ENCODE peak calls at places on chromosomes 3 and 15, in ten cellular contexts. One of them, this sample, is unnamed.

GRCh38 chr15:100869151-100869999 is 10.3 kb upstream of the ALDH1A3 start:
- DNase-seq in fibroblast of the aortic adventitia: no peak
- DNase-seq in pancreas: no peak
- DNase-seq in endodermal cell: peak
- DNase-seq in dorsolateral prefrontal cortex: no peak
- DNase-seq in cardiac fibroblast: no peak
- DNase-seq in ovary: no peak
- DNase-seq in lower leg skin: no peak
- DNase-seq in left ventricle myocardium inferior: no peak
- DNase-seq in HFF-Myc: no peak
- DNase-seq in this sample: no peak

GRCh38 chr15:65099336-65099735 is 15.7 kb downstream of the UBAP1L start:
- DNase-seq in fibroblast of the aortic adventitia: no peak
- DNase-seq in lower leg skin: no peak
- DNase-seq in HFF-Myc: no peak
- DNase-seq in endodermal cell: peak
- DNase-seq in pancreas: no peak
- DNase-seq in dorsolateral prefrontal cortex: no peak
- DNase-seq in ovary: no peak
- DNase-seq in left ventricle myocardium inferior: no peak
- DNase-seq in cardiac fibroblast: no peak
- DNase-seq in this sample: no peak

GRCh38 chr15:93035953-93036810 is 52.8 kb downstream of the RGMA start:
- DNase-seq in fibroblast of the aortic adventitia: peak
- DNase-seq in pancreas: peak
- DNase-seq in lower leg skin: no peak
- DNase-seq in endodermal cell: peak
- DNase-seq in left ventricle myocardium inferior: no peak
- DNase-seq in HFF-Myc: no peak
- DNase-seq in ovary: peak
- DNase-seq in cardiac fibroblast: peak
- DNase-seq in dorsolateral prefrontal cortex: no peak
- DNase-seq in this sample: no peak

GRCh38 chr3:144636833-144637232 is 665.2 kb downstream of the DIPK2A start:
- DNase-seq in dorsolateral prefrontal cortex: no peak
- DNase-seq in pancreas: peak
- DNase-seq in ovary: no peak
- DNase-seq in lower leg skin: no peak
- DNase-seq in fibroblast of the aortic adventitia: no peak
- DNase-seq in HFF-Myc: no peak
- DNase-seq in endodermal cell: peak
- DNase-seq in left ventricle myocardium inferior: no peak
- DNase-seq in cardiac fibroblast: no peak
- DNase-seq in this sample: no peak

GRCh38 chr15:70353606-70354259 is 256.0 kb upstream of the TLE3 start:
- DNase-seq in fibroblast of the aortic adventitia: no peak
- DNase-seq in ovary: no peak
- DNase-seq in cardiac fibroblast: no peak
- DNase-seq in dorsolateral prefrontal cortex: no peak
- DNase-seq in pancreas: no peak
- DNase-seq in HFF-Myc: no peak
- DNase-seq in left ventricle myocardium inferior: no peak
- DNase-seq in lower leg skin: no peak
- DNase-seq in endodermal cell: no peak
- DNase-seq in this sample: no peak

GRCh38 chr3:58009026-58009748 is 965 bp downstream of the FLNB start:
- DNase-seq in endodermal cell: peak
- DNase-seq in cardiac fibroblast: no peak
- DNase-seq in fibroblast of the aortic adventitia: no peak
- DNase-seq in lower leg skin: no peak
- DNase-seq in left ventricle myocardium inferior: peak
- DNase-seq in dorsolateral prefrontal cortex: no peak
- DNase-seq in ovary: peak
- DNase-seq in HFF-Myc: no peak
- DNase-seq in pancreas: peak
- DNase-seq in this sample: no peak

GRCh38 chr3:185371683-185372082 is 8.7 kb downstream of the MAP3K13 start:
- DNase-seq in fibroblast of the aortic adventitia: no peak
- DNase-seq in ovary: no peak
- DNase-seq in endodermal cell: no peak
- DNase-seq in HFF-Myc: no peak
- DNase-seq in left ventricle myocardium inferior: no peak
- DNase-seq in lower leg skin: no peak
- DNase-seq in pancreas: no peak
- DNase-seq in dorsolateral prefrontal cortex: no peak
- DNase-seq in cardiac fibroblast: no peak
- DNase-seq in this sample: no peak

GRCh38 chr3:170780471-170780870 is 89.5 kb downstream of the RPL22L1 start:
- DNase-seq in endodermal cell: no peak
- DNase-seq in cardiac fibroblast: no peak
- DNase-seq in ovary: no peak
- DNase-seq in pancreas: no peak
- DNase-seq in left ventricle myocardium inferior: no peak
- DNase-seq in lower leg skin: no peak
- DNase-seq in fibroblast of the aortic adventitia: no peak
- DNase-seq in dorsolateral prefrontal cortex: no peak
- DNase-seq in HFF-Myc: no peak
- DNase-seq in this sample: no peak

GRCh38 chr15:43527016-43527801 is 9.8 kb downstream of the MAP1A start:
- DNase-seq in lower leg skin: no peak
- DNase-seq in HFF-Myc: no peak
- DNase-seq in fibroblast of the aortic adventitia: no peak
- DNase-seq in cardiac fibroblast: no peak
- DNase-seq in left ventricle myocardium inferior: no peak
- DNase-seq in dorsolateral prefrontal cortex: no peak
- DNase-seq in endodermal cell: no peak
- DNase-seq in pancreas: no peak
- DNase-seq in ovary: no peak
- DNase-seq in this sample: no peak

GRCh38 chr3:171768281-171768925 is 41.9 kb downstream of the PLD1 start:
- DNase-seq in endodermal cell: no peak
- DNase-seq in lower leg skin: no peak
- DNase-seq in cardiac fibroblast: peak
- DNase-seq in dorsolateral prefrontal cortex: no peak
- DNase-seq in ovary: no peak
- DNase-seq in left ventricle myocardium inferior: no peak
- DNase-seq in HFF-Myc: no peak
- DNase-seq in fibroblast of the aortic adventitia: peak
- DNase-seq in pancreas: no peak
- DNase-seq in this sample: no peak

GRCh38 chr3:11774296-11774877 is 72.3 kb downstream of the TAMM41 start:
- DNase-seq in HFF-Myc: peak
- DNase-seq in ovary: no peak
- DNase-seq in lower leg skin: peak
- DNase-seq in fibroblast of the aortic adventitia: peak
- DNase-seq in dorsolateral prefrontal cortex: no peak
- DNase-seq in cardiac fibroblast: peak
- DNase-seq in pancreas: peak
- DNase-seq in endodermal cell: peak
- DNase-seq in left ventricle myocardium inferior: no peak
- DNase-seq in this sample: peak

GRCh38 chr3:151156618-151157216 is 46.3 kb downstream of the GPR171 start:
- DNase-seq in left ventricle myocardium inferior: no peak
- DNase-seq in dorsolateral prefrontal cortex: no peak
- DNase-seq in pancreas: no peak
- DNase-seq in HFF-Myc: peak
- DNase-seq in cardiac fibroblast: peak
- DNase-seq in endodermal cell: no peak
- DNase-seq in lower leg skin: no peak
- DNase-seq in ovary: no peak
- DNase-seq in fibroblast of the aortic adventitia: peak
- DNase-seq in this sample: peak
- TF ChIP-seq CTCF in left ventricle myocardium inferior: peak
- TF ChIP-seq CTCF in dorsolateral prefrontal cortex: no peak
- TF ChIP-seq CTCF in pancreas: peak
- TF ChIP-seq CTCF in HFF-Myc: peak
- TF ChIP-seq CTCF in cardiac fibroblast: peak
- TF ChIP-seq CTCF in endodermal cell: peak
- TF ChIP-seq CTCF in lower leg skin: no peak
- TF ChIP-seq CTCF in ovary: peak
- TF ChIP-seq CTCF in fibroblast of the aortic adventitia: peak
- TF ChIP-seq CTCF in this sample: peak

DNA sequence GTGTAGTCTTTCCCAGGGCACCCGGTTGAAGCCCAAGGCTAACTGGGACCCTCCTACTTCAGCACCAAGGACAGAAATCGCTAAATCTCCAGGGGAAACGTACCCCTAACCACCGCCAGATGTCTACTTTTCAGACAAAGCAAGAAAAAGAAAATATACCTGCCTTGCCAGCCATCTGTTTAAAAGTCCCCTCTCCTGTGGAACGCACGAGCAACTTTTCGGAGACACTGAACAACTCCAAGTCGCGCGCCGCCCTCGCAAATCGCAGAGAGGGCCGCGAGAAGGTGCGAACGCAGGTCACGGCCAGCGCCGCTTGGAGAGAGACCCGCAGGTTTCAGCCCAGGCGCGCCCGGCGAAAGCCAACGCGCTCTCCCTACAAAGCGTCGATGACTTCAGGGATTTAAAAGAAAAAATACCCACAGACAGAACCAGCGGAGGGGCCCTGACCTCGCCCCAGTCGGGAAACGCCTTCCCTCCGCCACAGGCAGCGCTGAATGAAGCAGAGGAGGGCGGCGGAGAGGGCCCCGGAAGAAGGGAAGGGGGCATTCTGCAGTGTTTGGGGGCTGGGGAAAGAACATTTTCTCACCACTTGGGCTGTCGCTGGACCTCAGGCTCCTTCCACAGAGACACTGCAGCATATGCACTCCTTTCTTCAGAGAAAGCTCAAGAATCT is 213.1 kb downstream of the FGF12 start:
- DNase-seq in pancreas: peak
- DNase-seq in ovary: no peak
- DNase-seq in HFF-Myc: no peak
- DNase-seq in cardiac fibroblast: peak
- DNase-seq in endodermal cell: peak
- DNase-seq in lower leg skin: no peak
- DNase-seq in left ventricle myocardium inferior: no peak
- DNase-seq in dorsolateral prefrontal cortex: no peak
- DNase-seq in fibroblast of the aortic adventitia: peak
- DNase-seq in this sample: peak
- H3K4me3 ChIP-seq in pancreas: peak
- H3K4me3 ChIP-seq in ovary: no peak
- H3K4me3 ChIP-seq in HFF-Myc: no peak
- H3K4me3 ChIP-seq in cardiac fibroblast: no peak
- H3K4me3 ChIP-seq in endodermal cell: peak
- H3K4me3 ChIP-seq in lower leg skin: no peak
- H3K4me3 ChIP-seq in left ventricle myocardium inferior: peak
- H3K4me3 ChIP-seq in dorsolateral prefrontal cortex: peak
- H3K4me3 ChIP-seq in fibroblast of the aortic adventitia: peak
- H3K4me3 ChIP-seq in this sample: peak

GRCh38 chr3:50627407-50628051 is 10.6 kb downstream of the MAPKAPK3 start:
- DNase-seq in fibroblast of the aortic adventitia: peak
- DNase-seq in pancreas: no peak
- DNase-seq in dorsolateral prefrontal cortex: peak
- DNase-seq in ovary: no peak
- DNase-seq in lower leg skin: peak
- DNase-seq in left ventricle myocardium inferior: peak
- DNase-seq in endodermal cell: peak
- DNase-seq in cardiac fibroblast: peak
- DNase-seq in HFF-Myc: no peak
- DNase-seq in this sample: no peak
- TF ChIP-seq CTCF in fibroblast of the aortic adventitia: peak
- TF ChIP-seq CTCF in pancreas: no peak
- TF ChIP-seq CTCF in dorsolateral prefrontal cortex: peak
- TF ChIP-seq CTCF in ovary: no peak
- TF ChIP-seq CTCF in lower leg skin: no peak
- TF ChIP-seq CTCF in left ventricle myocardium inferior: peak
- TF ChIP-seq CTCF in endodermal cell: peak
- TF ChIP-seq CTCF in cardiac fibroblast: peak
- TF ChIP-seq CTCF in HFF-Myc: peak
- TF ChIP-seq CTCF in this sample: peak

GRCh38 chr15:85333132-85333831 is 47.1 kb upstream of the AKAP13 start:
- DNase-seq in endodermal cell: no peak
- DNase-seq in lower leg skin: no peak
- DNase-seq in pancreas: no peak
- DNase-seq in HFF-Myc: peak
- DNase-seq in left ventricle myocardium inferior: no peak
- DNase-seq in fibroblast of the aortic adventitia: peak
- DNase-seq in cardiac fibroblast: peak
- DNase-seq in dorsolateral prefrontal cortex: no peak
- DNase-seq in ovary: no peak
- DNase-seq in this sample: peak

GRCh38 chr15:85327820-85328219 is 52.6 kb upstream of the AKAP13 start:
- DNase-seq in ovary: no peak
- DNase-seq in pancreas: no peak
- DNase-seq in HFF-Myc: no peak
- DNase-seq in lower leg skin: no peak
- DNase-seq in dorsolateral prefrontal cortex: no peak
- DNase-seq in endodermal cell: no peak
- DNase-seq in fibroblast of the aortic adventitia: no peak
- DNase-seq in left ventricle myocardium inferior: no peak
- DNase-seq in cardiac fibroblast: no peak
- DNase-seq in this sample: no peak

GRCh38 chr15:85330941-85331588 is 49.3 kb upstream of the AKAP13 start:
- DNase-seq in cardiac fibroblast: peak
- DNase-seq in ovary: peak
- DNase-seq in dorsolateral prefrontal cortex: no peak
- DNase-seq in fibroblast of the aortic adventitia: peak
- DNase-seq in lower leg skin: peak
- DNase-seq in HFF-Myc: peak
- DNase-seq in left ventricle myocardium inferior: peak
- DNase-seq in endodermal cell: peak
- DNase-seq in pancreas: peak
- DNase-seq in this sample: peak

GRCh38 chr15:85331666-85332261 is 48.6 kb upstream of the AKAP13 start:
- DNase-seq in pancreas: no peak
- DNase-seq in lower leg skin: no peak
- DNase-seq in fibroblast of the aortic adventitia: no peak
- DNase-seq in HFF-Myc: no peak
- DNase-seq in ovary: no peak
- DNase-seq in dorsolateral prefrontal cortex: no peak
- DNase-seq in endodermal cell: no peak
- DNase-seq in left ventricle myocardium inferior: no peak
- DNase-seq in cardiac fibroblast: no peak
- DNase-seq in this sample: no peak

DNA sequence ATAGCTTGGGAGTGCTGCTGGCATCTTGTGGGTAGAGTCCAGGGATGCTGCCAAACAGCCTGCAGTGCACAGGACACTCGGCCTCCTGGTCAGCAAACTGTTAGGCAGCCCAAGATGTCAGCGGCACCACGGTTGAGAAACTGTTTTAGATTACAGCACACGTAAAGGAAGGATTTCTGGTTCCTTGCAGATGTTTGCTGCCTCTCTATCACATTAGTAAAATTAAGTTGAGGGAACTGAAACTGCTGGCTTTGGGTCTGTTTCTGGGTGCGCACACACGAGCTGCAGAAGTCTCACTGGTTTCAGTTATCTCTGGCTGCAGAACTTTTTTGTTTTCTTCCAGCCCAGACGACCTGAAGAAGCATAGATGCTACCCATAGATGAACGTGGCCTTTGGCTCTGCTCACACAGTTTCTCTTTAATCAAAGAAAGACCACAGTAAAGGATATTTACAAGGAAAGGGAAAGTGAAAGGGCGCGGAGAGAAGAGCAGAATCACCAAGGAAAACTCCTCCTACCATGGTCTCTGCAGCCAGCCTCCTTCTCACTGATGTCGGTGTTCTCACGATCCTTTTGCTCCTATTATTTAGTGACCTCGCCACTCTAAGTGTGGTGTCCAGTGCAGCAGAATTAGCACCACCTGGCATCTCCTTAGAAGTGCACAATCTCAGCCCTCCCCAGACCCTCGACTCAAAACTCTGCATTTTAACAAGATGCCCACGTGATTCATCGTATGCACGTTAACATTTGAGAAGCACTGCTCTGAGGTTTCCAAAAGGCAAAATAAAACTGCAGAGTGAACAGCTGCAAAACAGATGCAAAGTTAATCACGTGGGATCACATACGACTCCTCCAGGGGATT is 50.6 kb upstream of the AKAP13 start:
- DNase-seq in dorsolateral prefrontal cortex: no peak
- DNase-seq in fibroblast of the aortic adventitia: peak
- DNase-seq in endodermal cell: no peak
- DNase-seq in ovary: no peak
- DNase-seq in left ventricle myocardium inferior: peak
- DNase-seq in HFF-Myc: peak
- DNase-seq in lower leg skin: no peak
- DNase-seq in cardiac fibroblast: peak
- DNase-seq in pancreas: no peak
- DNase-seq in this sample: no peak
- H3K4me3 ChIP-seq in dorsolateral prefrontal cortex: peak
- H3K4me3 ChIP-seq in fibroblast of the aortic adventitia: peak
- H3K4me3 ChIP-seq in endodermal cell: no peak
- H3K4me3 ChIP-seq in ovary: peak
- H3K4me3 ChIP-seq in left ventricle myocardium inferior: peak
- H3K4me3 ChIP-seq in HFF-Myc: peak
- H3K4me3 ChIP-seq in lower leg skin: no peak
- H3K4me3 ChIP-seq in cardiac fibroblast: peak
- H3K4me3 ChIP-seq in pancreas: peak
- H3K4me3 ChIP-seq in this sample: peak

This sample was measured in astrocyte of the cerebellum.